ENCODE peak calls at places on chromosome 22, in five cellular contexts. R is CD8-positive, alpha-beta T cell; J is hepatocyte; K is fibroblast of lung; W is endodermal cell. G is an unnamed sample. For H3K4me1, the result is how much of the 10 kb centered on the place peaks cover.

GRCh38 chr22:38177044-38177443 is 4.6 kb downstream of the PLA2G6 start:
- DNase-seq in R (no peak), J (no peak), K (no peak), W (no peak), G (no peak)

GRCh38 chr22:45159652-45160462 is 3.9 kb upstream of the NUP50 start:
- DNase-seq in R (no peak), J (peak), K (no peak), W (peak), G (no peak)

GRCh38 chr22:26737262-26737661 is 79.9 kb downstream of the MIAT start:
- DNase-seq in R (no peak), J (no peak), K (no peak), W (no peak), G (no peak)

GRCh38 chr22:32665676-32666075 is 135.8 kb upstream of the TIMP3 start:
- DNase-seq in R (no peak), J (no peak), K (peak), W (no peak), G (no peak)

GRCh38 chr22:38107692-38108515 is 2.6 kb downstream of the BAIAP2L2 start:
- DNase-seq in R (no peak), J (peak), K (no peak), W (no peak), G (no peak)

GRCh38 chr22:40583058-40583741 is 53.3 kb downstream of the MRTFA start:
- DNase-seq in R (no peak), J (no peak), K (no peak), W (no peak), G (no peak)

GRCh38 chr22:38034278-38034882 is 22.8 kb upstream of the PICK1 start:
- DNase-seq in R (no peak), J (peak), K (peak), W (peak), G (peak)

GRCh38 chr22:24894998-24895397 is 51.5 kb downstream of the LHFPL7 start:
- DNase-seq in R (no peak), J (peak), K (peak), W (no peak), G (peak)

GRCh38 chr22:45212992-45213751 is 27.5 kb downstream of the KIAA0930 start:
- DNase-seq in R (no peak), J (no peak), K (peak), W (no peak), G (peak)

GRCh38 chr22:35310556-35311550 is 11.2 kb downstream of the TOM1 start:
- DNase-seq in R (peak), J (peak), K (no peak), W (no peak), G (no peak)

GRCh38 chr22:29201722-29202230 is 3.9 kb upstream of the EMID1 start:
- DNase-seq in R (no peak), J (no peak), K (no peak), W (no peak), G (no peak)
- H3K4me3 ChIP-seq in R (no peak), J (no peak), K (no peak), W (no peak), G (no peak)

GRCh38 chr22:20243176-20243544 is 25.0 kb downstream of the RTN4R start:
- DNase-seq in R (peak), J (no peak), K (no peak), W (no peak), G (no peak)
- H3K4me1 ChIP-seq in R (half or more), J (under half), K (under half), W (under half), G (half or more)

DNA sequence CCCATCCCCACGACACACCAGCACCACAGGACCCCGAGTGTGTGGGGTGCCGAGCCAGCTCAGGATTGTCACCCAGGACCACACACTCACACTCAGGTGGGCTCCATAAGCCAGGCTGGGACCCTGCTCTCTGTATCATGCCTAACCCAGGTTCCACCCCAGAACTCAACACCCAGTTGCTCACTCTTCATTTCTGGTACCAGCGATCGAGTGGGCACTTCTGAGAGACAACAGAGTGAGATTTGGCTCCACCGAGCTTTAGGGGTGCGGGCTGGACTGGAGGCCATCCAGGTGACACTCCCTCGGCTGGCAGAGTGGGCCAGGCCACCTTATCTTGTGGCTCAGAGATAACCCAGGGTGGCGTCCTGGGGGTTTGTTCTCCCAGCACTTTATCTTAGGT is 1323.8 kb downstream of the BRD1 start:
- DNase-seq in R (no peak), J (no peak), K (no peak), W (no peak), G (no peak)
- TF ChIP-seq CTCF in R (no peak), J (no peak), K (no peak), W (no peak), G (no peak)

DNA sequence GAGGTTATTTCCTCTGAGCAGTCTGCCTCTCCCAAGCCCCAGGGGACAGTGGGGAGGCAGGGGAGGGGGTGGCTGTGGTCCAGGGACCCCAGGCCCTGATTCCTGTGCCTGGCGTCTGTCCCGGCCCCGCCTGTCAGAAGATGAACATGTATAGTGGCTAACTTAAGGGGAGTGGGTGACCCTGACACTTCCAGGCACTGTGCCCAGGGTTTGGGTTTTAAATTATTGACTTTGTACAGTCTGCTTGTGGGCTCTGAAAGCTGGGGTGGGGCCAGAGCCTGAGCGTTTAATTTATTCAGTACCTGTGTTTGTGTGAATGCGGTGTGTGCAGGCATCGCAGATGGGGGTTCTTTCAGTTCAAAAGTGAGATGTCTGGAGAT is 3.1 kb downstream of the PIM3 start:
- DNase-seq in R (no peak), J (no peak), K (no peak), W (no peak), G (peak)
- H3K4me3 ChIP-seq in R (no peak), J (no peak), K (peak), W (no peak), G (peak)

GRCh38 chr22:22706253-22706940 is 62.0 kb downstream of the GGTLC2 start:
- DNase-seq in R (peak), J (no peak), K (no peak), W (no peak), G (no peak)
- H3K4me1 ChIP-seq in R (under half), J (under half), K (under half), W (under half), G (under half)

DNA sequence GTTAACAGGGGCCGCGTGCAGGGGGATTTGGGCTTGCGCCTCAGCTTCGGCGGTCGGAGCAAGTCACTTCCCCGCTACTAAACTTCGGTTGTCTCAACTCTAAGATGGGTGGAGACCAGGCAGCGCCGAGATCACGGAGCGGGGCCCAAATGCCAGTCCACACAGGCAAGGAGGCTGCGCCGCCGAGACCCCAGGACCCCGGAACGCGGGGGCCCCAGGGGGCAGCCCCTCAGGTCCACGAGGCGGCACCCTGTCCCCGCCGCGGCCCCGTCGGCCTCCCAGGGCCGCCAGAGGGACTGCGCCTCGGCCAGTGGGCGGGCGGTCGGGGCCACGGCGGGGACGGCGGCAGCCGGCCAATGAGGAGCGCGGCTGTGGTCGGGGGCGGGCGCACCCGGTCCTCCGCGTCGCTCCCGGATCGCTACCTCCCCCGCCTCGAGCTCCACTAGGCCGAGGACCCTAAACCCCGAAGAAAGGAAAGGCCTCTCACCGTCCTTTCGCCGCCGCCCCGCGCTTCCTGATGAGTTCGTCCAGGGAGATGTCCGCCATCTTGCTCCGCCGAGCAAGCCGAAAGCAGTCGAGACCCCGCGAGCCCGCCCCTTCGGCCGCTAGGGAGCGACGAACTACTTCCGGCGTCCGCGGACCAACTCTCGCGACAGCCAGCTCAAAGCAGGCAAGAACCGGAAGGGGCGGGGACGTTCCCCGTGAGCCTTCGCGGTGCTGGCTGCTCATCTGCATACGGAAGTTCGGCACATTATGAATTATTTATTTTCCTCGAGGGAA is at the start of gene POLDIP3:
- DNase-seq in R (peak), J (peak), K (peak), W (peak), G (peak)
- TF ChIP-seq CTCF in R (no peak), J (peak), K (peak), W (peak), G (peak)

GRCh38 chr22:23763579-23764331 is 965 bp downstream of the C22orf15 start:
- DNase-seq in R (peak), J (no peak), K (no peak), W (peak), G (no peak)

GRCh38 chr22:23769321-23769965 is 1.7 kb upstream of the CHCHD10 start:
- DNase-seq in R (no peak), J (peak), K (no peak), W (no peak), G (no peak)

GRCh38 chr22:23764931-23765881 is 2.4 kb downstream of the C22orf15 start:
- DNase-seq in R (no peak), J (no peak), K (no peak), W (no peak), G (no peak)

GRCh38 chr22:23767303-23767672 is 484 bp downstream of the CHCHD10 start:
- DNase-seq in R (no peak), J (no peak), K (no peak), W (no peak), G (no peak)

DNA sequence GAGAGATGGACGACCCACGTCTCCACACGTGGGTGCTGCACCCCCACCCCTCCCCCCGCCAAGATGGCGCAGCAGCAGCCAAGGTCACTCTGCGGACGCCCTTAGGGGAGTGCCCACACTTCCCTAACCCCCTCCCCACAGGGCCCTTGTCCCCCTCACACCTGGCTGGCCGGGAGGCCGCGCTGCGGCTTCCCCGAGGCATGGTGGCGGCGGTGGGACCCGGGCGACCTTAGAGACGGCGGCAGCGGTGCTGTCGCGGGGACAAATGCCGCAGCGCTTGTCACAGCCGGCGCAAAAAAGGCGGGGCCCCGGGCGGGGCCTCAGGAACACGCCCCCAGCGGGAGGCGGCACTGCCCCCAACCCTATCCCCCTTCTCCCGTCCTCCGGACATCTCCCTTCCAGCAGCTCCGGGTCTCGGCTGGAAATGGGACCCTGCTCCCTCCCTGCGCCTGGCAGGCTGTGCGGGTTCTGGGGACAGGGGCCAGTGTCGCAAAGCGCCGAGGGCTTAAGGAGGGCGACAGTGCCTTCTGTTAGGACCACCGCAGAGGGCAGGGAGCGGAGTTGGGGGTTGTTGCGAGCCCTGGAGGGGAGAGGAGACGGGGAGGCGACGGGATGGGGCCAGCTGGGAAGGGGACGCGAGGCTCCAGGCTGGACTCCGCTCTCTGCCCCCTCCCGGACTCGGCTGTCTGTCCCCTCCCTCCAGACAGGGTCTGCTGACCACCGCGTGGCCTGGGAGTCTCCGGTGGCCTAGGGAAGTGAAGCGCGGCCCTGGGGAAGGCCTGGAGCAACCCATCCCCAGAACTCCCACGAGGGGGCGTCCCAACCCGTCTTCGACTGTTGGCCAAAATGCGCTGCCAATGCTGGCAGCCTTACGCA is at the start of gene CHCHD10:
- DNase-seq in R (peak), J (peak), K (peak), W (peak), G (peak)
- H3K4me3 ChIP-seq in R (peak), J (peak), K (peak), W (peak), G (peak)

GRCh38 chr22:46769706-46770105 is 7.3 kb downstream of the TBC1D22A start:
- DNase-seq in R (no peak), J (no peak), K (no peak), W (no peak), G (no peak)
- H3K4me1 ChIP-seq in R (half or more), J (under half), K (under half), W (under half), G (under half)

DNA sequence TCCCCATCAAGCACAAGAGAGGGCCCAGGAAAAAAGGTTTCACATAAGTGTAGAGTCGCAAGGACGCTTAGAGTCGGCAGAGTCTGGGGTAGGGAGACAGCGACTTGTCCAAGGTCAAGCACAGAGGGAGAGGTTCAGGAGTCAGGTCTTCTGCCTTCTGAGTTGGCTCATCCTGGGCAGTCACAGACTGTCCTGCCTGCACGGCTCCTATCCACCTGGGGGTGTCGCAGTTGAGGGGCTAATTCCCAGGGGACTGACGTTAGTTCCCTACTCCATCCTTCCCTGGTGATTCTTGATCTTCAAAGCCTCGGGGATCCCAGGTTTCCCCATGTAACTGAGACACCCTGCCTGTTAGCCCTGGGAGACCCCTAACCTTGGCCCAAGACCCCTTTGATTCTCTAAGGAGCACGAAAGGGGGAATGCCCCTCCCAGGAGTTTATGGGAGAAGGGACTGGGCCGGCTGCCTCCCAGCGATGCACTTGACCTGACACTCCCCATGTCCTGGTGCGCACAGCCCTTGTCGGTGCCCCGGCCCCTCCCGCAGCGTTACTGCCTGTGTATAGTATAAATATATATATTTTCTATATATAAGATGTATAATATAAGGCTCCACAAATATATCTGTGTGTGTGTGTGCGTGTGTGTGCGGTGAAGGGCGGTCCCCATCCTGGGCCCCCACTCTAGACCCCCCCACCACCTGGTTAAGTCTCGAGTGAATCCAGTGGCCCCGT is 14.7 kb upstream of the TAB1 start:
- DNase-seq in R (no peak), J (peak), K (peak), W (peak), G (no peak)
- TF ChIP-seq CTCF in R (no peak), J (peak), K (peak), W (peak), G (peak)

GRCh38 chr22:31247726-31248125 is 35.6 kb downstream of the LIMK2 start:
- DNase-seq in R (no peak), J (no peak), K (no peak), W (no peak), G (no peak)

GRCh38 chr22:31250740-31251330 is 38.7 kb downstream of the LIMK2 start:
- DNase-seq in R (no peak), J (peak), K (no peak), W (no peak), G (no peak)

GRCh38 chr22:31246687-31247086 is 34.6 kb downstream of the LIMK2 start:
- DNase-seq in R (no peak), J (no peak), K (no peak), W (no peak), G (no peak)

GRCh38 chr22:31248965-31249940 is 37.2 kb downstream of the LIMK2 start:
- DNase-seq in R (no peak), J (peak), K (no peak), W (no peak), G (no peak)

GRCh38 chr22:31248138-31248745 is 36.1 kb downstream of the LIMK2 start:
- DNase-seq in R (peak), J (peak), K (peak), W (peak), G (peak)
- H3K4me3 ChIP-seq in R (peak), J (peak), K (peak), W (peak), G (peak)